ENCODE peak calls at places on chromosomes 7 and 10, in nine cellular contexts. S, U, K, G, I, P, R, V and M are unnamed samples. For H3K4me1, the result is how much of the 10 kb centered on the place peaks cover.

GRCh38 chr10:112115781-112116385 is 67.7 kb downstream of the GPAM start:
- DNase-seq in S (no peak), U (peak), K (peak), G (no peak), I (peak), P (no peak), R (peak), V (no peak), M (no peak)

GRCh38 chr7:154336295-154336694 is 284.1 kb downstream of the DPP6 start:
- DNase-seq in S (no peak), U (no peak), K (no peak), G (no peak), I (no peak), P (no peak), R (no peak), V (no peak), M (no peak)

GRCh38 chr10:102837230-102837721 is at the start of gene CYP17A1:
- DNase-seq in S (no peak), U (no peak), K (peak), G (no peak), I (peak), P (no peak), R (peak), V (peak), M (no peak)

GRCh38 chr7:124130-124949 is 68.0 kb upstream of the FAM20C start:
- DNase-seq in S (no peak), U (no peak), K (peak), G (peak), I (no peak), P (no peak), R (no peak), V (no peak), M (no peak)

GRCh38 chr10:4150676-4151075 is 365.7 kb upstream of the KLF6 start:
- DNase-seq in S (no peak), U (no peak), K (no peak), G (no peak), I (no peak), P (no peak), R (no peak), V (no peak), M (no peak)

GRCh38 chr10:7804216-7804615 is 14.1 kb upstream of the TAF3 start:
- DNase-seq in S (no peak), U (no peak), K (no peak), G (no peak), I (no peak), P (no peak), R (no peak), V (no peak), M (no peak)

GRCh38 chr7:43649755-43650274 is 66.9 kb downstream of the STK17A start:
- DNase-seq in S (no peak), U (no peak), K (no peak), G (no peak), I (no peak), P (no peak), R (no peak), V (peak), M (no peak)

GRCh38 chr10:125062244-125063208 is 97.8 kb downstream of the CTBP2 start:
- DNase-seq in S (no peak), U (peak), K (no peak), G (no peak), I (no peak), P (peak), R (peak), V (no peak), M (no peak)

GRCh38 chr7:26081627-26082026 is 70.4 kb upstream of the NFE2L3 start:
- DNase-seq in S (no peak), U (peak), K (peak), G (peak), I (no peak), P (no peak), R (no peak), V (no peak), M (no peak)

GRCh38 chr7:105000927-105001336 is 13.1 kb upstream of the KMT2E start:
- DNase-seq in S (no peak), U (no peak), K (no peak), G (no peak), I (no peak), P (no peak), R (no peak), V (no peak), M (no peak)

GRCh38 chr7:158648787-158649186 is 55.8 kb downstream of the NCAPG2 start:
- DNase-seq in S (no peak), U (no peak), K (no peak), G (no peak), I (no peak), P (no peak), R (peak), V (peak), M (no peak)

GRCh38 chr7:158645842-158646241 is 58.2 kb upstream of the PTPRN2 start:
- DNase-seq in S (no peak), U (no peak), K (no peak), G (no peak), I (no peak), P (no peak), R (no peak), V (no peak), M (no peak)

GRCh38 chr7:158647475-158647792 is 57.2 kb downstream of the NCAPG2 start:
- DNase-seq in S (no peak), U (no peak), K (no peak), G (no peak), I (no peak), P (no peak), R (no peak), V (no peak), M (no peak)

GRCh38 chr7:158648168-158648567 is 56.4 kb downstream of the NCAPG2 start:
- DNase-seq in S (no peak), U (no peak), K (no peak), G (no peak), I (no peak), P (no peak), R (no peak), V (no peak), M (no peak)

GRCh38 chr7:158646766-158647474 is 57.7 kb downstream of the NCAPG2 start:
- DNase-seq in S (no peak), U (peak), K (no peak), G (no peak), I (no peak), P (no peak), R (no peak), V (no peak), M (no peak)
- TF ChIP-seq CTCF in S (no peak), U (peak), K (peak), G (peak), I (peak), P (peak), R (peak), V (no peak), M (no peak)

DNA sequence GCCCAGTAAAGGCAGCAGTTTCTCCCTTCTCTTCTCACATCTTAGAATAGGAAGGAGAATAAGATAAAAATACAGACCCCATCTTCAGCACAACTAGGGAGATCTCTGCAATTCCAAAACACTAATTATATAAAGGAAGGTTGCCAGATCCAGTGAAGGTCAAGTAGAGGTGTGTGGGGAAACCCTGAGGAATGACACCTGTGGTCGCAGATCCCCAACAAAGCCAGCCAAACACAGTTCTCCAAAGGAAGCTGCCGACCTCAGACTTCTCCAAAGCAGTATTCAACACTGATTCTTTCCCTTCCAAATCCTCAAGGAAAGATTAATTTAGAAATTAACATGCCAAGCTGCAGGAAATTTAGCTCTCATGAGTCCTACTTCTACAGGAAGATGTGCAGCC is 62.9 kb upstream of the OIT3 start:
- DNase-seq in S (no peak), U (no peak), K (no peak), G (no peak), I (no peak), P (no peak), R (no peak), V (no peak), M (no peak)
- H3K4me1 ChIP-seq in S (under half), U (under half), K (under half), G (under half), I (under half), P (under half), R (under half), V (under half), M (under half)

GRCh38 chr10:123021517-123021916 is 12.7 kb downstream of the ACADSB start:
- DNase-seq in S (no peak), U (no peak), K (peak), G (no peak), I (no peak), P (no peak), R (peak), V (no peak), M (no peak)
- TF ChIP-seq CTCF in S (no peak), U (peak), K (peak), G (peak), I (no peak), P (peak), R (peak), V (peak), M (no peak)

DNA sequence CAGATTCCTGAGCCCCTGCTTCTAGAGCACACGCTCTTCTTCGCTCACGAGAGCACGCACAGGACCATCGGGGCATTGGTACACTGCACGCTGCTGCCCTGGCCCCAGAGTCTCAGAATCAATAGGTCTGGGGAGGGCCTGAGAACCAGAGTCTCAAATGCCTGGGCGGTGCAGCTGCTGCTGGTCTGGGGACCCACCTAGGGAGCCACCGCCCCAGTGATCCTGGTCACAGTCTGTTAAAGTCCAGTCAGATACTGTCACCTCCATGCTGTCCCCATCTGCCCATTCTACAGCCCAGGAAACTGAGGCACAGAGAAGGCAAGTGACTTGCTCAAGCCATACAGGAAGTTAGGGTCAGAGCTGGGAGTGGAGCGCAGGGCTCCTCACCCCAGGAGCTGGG is 38.0 kb downstream of the ZCCHC24 start:
- DNase-seq in S (no peak), U (peak), K (no peak), G (no peak), I (no peak), P (no peak), R (no peak), V (no peak), M (no peak)
- H3K4me1 ChIP-seq in S (under half), U (under half), K (half or more), G (under half), I (under half), P (under half), R (half or more), V (half or more), M (half or more)

DNA sequence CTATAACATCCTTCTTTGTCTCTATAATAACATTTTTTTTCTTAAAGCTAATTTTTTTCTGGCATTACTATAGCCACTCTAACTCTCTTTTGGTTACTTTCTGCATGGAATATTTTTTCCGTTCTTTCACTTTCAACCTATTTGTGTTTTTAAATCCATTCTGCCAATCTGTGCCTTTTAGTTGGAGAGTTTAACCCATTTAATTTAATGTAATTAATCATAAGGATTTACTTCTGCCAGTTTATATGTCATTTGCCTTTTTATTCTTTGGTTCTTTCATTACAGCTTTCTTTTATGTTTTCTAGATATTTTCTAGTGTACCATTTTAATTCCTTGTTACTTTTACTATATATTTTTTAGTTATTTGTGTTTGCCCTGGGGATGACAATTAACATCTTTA is 78.6 kb downstream of the TMEM270 start:
- DNase-seq in S (no peak), U (no peak), K (no peak), G (no peak), I (no peak), P (no peak), R (no peak), V (no peak), M (no peak)
- TF ChIP-seq CTCF in S (no peak), U (no peak), K (no peak), G (no peak), I (no peak), P (no peak), R (no peak), V (no peak), M (no peak)

DNA sequence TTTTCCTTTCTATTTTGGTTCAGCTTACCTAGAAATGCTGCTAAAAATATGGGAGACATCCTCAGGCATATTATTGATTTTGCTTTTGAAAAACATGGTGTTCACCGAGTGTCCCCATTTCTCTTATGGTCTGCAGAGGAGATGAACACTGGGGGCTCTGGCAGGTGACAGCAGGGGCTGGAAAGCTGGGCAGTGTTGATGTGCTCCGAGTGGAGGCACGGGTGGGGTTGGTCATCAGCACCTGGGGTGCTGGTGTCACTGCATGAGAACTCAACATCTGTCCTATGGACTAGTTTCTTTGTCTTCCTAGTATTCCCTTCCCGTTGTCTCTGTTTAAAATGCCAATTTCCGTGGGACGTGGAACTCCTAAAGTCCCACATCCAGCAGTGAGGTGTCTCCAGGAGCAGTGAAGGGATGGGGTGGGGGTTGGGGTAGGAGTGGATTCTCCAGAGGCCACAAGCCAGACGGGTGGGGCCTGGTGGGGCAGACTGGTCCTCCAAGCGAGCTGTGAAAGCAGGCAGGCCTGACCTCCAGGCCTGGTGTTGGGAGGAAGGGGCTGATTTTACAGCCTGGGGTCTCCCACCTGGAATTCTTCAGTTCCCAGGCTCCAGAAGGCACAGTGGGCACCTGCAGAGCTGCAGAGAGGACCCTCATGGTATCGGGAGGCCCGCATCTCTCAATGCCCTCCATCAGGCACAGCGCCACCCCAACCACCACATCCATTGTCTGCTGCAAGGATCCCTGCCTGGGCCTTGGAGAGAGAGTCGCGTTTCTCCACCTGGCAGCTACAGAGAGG is 24.4 kb downstream of the ZNF775 start:
- DNase-seq in S (no peak), U (no peak), K (peak), G (peak), I (no peak), P (no peak), R (no peak), V (no peak), M (no peak)
- H3K4me1 ChIP-seq in S (under half), U (under half), K (under half), G (under half), I (under half), P (under half), R (under half), V (under half), M (under half)

GRCh38 chr7:64183126-64183742 is 23.8 kb upstream of the ZNF735 start:
- DNase-seq in S (no peak), U (no peak), K (no peak), G (no peak), I (no peak), P (no peak), R (no peak), V (no peak), M (no peak)

GRCh38 chr7:64182036-64182790 is 24.8 kb upstream of the ZNF735 start:
- DNase-seq in S (no peak), U (no peak), K (no peak), G (no peak), I (no peak), P (no peak), R (no peak), V (no peak), M (no peak)

GRCh38 chr7:64183827-64184372 is 23.1 kb upstream of the ZNF735 start:
- DNase-seq in S (no peak), U (no peak), K (no peak), G (no peak), I (no peak), P (no peak), R (no peak), V (no peak), M (no peak)

GRCh38 chr7:64181586-64181985 is 25.4 kb upstream of the ZNF735 start:
- DNase-seq in S (no peak), U (no peak), K (no peak), G (no peak), I (no peak), P (no peak), R (no peak), V (no peak), M (no peak)

DNA sequence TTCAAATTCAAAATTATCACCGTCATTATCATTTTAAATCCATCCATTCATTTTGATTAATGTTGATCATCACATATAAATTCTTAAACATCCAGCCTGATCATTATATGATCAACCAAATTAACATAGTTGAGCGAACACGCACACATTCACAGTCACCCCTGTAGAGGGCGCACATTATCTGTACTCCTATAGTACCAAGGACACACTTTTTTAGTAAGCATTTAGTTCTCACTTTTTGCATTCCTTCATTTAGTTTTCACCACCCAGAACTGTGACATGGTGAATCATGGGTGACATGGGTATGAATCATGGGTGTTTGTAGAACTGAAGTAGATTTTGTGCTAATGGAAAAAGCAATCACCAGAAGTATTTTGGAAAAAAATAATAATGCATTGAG is 26.0 kb upstream of the ZNF735 start:
- DNase-seq in S (no peak), U (no peak), K (no peak), G (no peak), I (no peak), P (no peak), R (peak), V (no peak), M (no peak)
- TF ChIP-seq CTCF in S (no peak), U (no peak), K (no peak), G (no peak), I (no peak), P (peak), R (peak), V (no peak), M (peak)